ENCODE peak calls at places on chromosome 17, in four cellular contexts. Z is H9, Y is IMR-90, W is neuronal stem cell. M is an unnamed sample.

GRCh38 chr17:80868022-80868609 is 123.5 kb upstream of the CHMP6 start:
- DNase-seq in Z (no peak), Y (no peak), W (no peak), M (no peak)

GRCh38 chr17:6048486-6048885 is 21.7 kb upstream of the WSCD1 start:
- DNase-seq in Z (no peak), Y (no peak), W (no peak), M (no peak)

GRCh38 chr17:57274162-57274561 is 17.8 kb downstream of the MSI2 start:
- DNase-seq in Z (no peak), Y (no peak), W (no peak), M (no peak)

GRCh38 chr17:77145635-77146632 is 5.2 kb downstream of the SEC14L1 start:
- DNase-seq in Z (peak), Y (peak), W (no peak), M (peak)

GRCh38 chr17:57577751-57578607 is 167.1 kb downstream of the CCDC182 start:
- DNase-seq in Z (no peak), Y (peak), W (peak), M (peak)

GRCh38 chr17:2238432-2239169 is 65.0 kb downstream of the SMG6 start:
- DNase-seq in Z (no peak), Y (no peak), W (no peak), M (peak)

GRCh38 chr17:27353469-27354050 is 59.6 kb downstream of the WSB1 start:
- DNase-seq in Z (peak), Y (peak), W (peak), M (peak)

GRCh38 chr17:36879599-36880255 is 57.5 kb upstream of the LHX1 start:
- DNase-seq in Z (no peak), Y (no peak), W (no peak), M (no peak)

GRCh38 chr17:67993998-67994361 is 2.3 kb downstream of the C17orf58 start:
- DNase-seq in Z (no peak), Y (peak), W (no peak), M (peak)

GRCh38 chr17:33073416-33073815 is 81.8 kb downstream of the SPACA3 start:
- DNase-seq in Z (no peak), Y (no peak), W (peak), M (no peak)

GRCh38 chr17:39753514-39754160 is 15.9 kb downstream of the GRB7 start:
- DNase-seq in Z (peak), Y (no peak), W (no peak), M (no peak)

GRCh38 chr17:69810326-69811035 is 264.5 kb upstream of the KCNJ16 start:
- DNase-seq in Z (no peak), Y (no peak), W (no peak), M (no peak)

GRCh38 chr17:27320222-27320560 is 26.3 kb downstream of the WSB1 start:
- DNase-seq in Z (peak), Y (no peak), W (no peak), M (no peak)

GRCh38 chr17:46191332-46192210 is 1.7 kb downstream of the KANSL1 start:
- DNase-seq in Z (peak), Y (no peak), W (peak), M (peak)

GRCh38 chr17:2776589-2777241 is 19.5 kb upstream of the RAP1GAP2 start:
- DNase-seq in Z (peak), Y (no peak), W (peak), M (no peak)

GRCh38 chr17:9817086-9817485 is 4.8 kb downstream of the GSG1L2 start:
- DNase-seq in Z (peak), Y (peak), W (peak), M (peak)

GRCh38 chr17:75531724-75532090 is 6.2 kb downstream of the LLGL2 start:
- DNase-seq in Z (no peak), Y (no peak), W (no peak), M (no peak)

GRCh38 chr17:43917348-43918025 is 10.2 kb upstream of the MPP2 start:
- DNase-seq in Z (peak), Y (peak), W (no peak), M (peak)

GRCh38 chr17:17127730-17128291 is 78.3 kb downstream of the PLD6 start:
- DNase-seq in Z (no peak), Y (peak), W (no peak), M (no peak)

GRCh38 chr17:55480907-55481306 is 30.3 kb downstream of the SMIM36 start:
- DNase-seq in Z (no peak), Y (no peak), W (no peak), M (no peak)

GRCh38 chr17:44402564-44403172 is 13.2 kb upstream of the ITGA2B start:
- DNase-seq in Z (no peak), Y (no peak), W (no peak), M (no peak)

GRCh38 chr17:74042744-74043486 is 160.6 kb upstream of the RPL38 start:
- DNase-seq in Z (no peak), Y (peak), W (no peak), M (peak)

GRCh38 chr17:67386965-67387551 is 10.0 kb downstream of the PITPNC1 start:
- DNase-seq in Z (peak), Y (peak), W (peak), M (peak)

GRCh38 chr17:83187782-83188311 is 108.4 kb downstream of the METRNL start:
- DNase-seq in Z (peak), Y (no peak), W (no peak), M (no peak)

GRCh38 chr17:3879181-3879580 is 13.7 kb downstream of the CAMKK1 start:
- DNase-seq in Z (no peak), Y (peak), W (peak), M (peak)

GRCh38 chr17:37276475-37276874 is 99.3 kb upstream of the C17orf78 start:
- DNase-seq in Z (no peak), Y (peak), W (no peak), M (no peak)

GRCh38 chr17:43444223-43445008 is 39.4 kb upstream of the DHX8 start:
- DNase-seq in Z (no peak), Y (peak), W (no peak), M (peak)

GRCh38 chr17:44345497-44346026 is 460 bp downstream of the GRN start:
- DNase-seq in Z (peak), Y (peak), W (peak), M (peak)

GRCh38 chr17:32819787-32820186 is 57.1 kb downstream of the MYO1D start:
- DNase-seq in Z (no peak), Y (no peak), W (no peak), M (no peak)

GRCh38 chr17:38898812-38899348 is 26.5 kb upstream of the LASP1NB start:
- DNase-seq in Z (no peak), Y (no peak), W (no peak), M (no peak)

GRCh38 chr17:40547785-40548478 is 17.3 kb downstream of the CCR7 start:
- DNase-seq in Z (no peak), Y (no peak), W (no peak), M (no peak)

GRCh38 chr17:691423-691822 is 23.2 kb downstream of the VPS53 start:
- DNase-seq in Z (no peak), Y (peak), W (no peak), M (peak)

GRCh38 chr17:11589706-11590105 is 8.6 kb upstream of the DNAH9 start:
- DNase-seq in Z (peak), Y (no peak), W (no peak), M (no peak)

GRCh38 chr17:56699186-56699895 is 105.8 kb downstream of the NOG start:
- DNase-seq in Z (peak), Y (peak), W (peak), M (peak)

GRCh38 chr17:57215317-57215716 is 41.0 kb upstream of the MSI2 start:
- DNase-seq in Z (no peak), Y (no peak), W (no peak), M (peak)

GRCh38 chr17:28133562-28133970 is 91.1 kb downstream of the NLK start:
- DNase-seq in Z (no peak), Y (peak), W (no peak), M (peak)

GRCh38 chr17:41415833-41416335 is 8.5 kb downstream of the KRT37 start:
- DNase-seq in Z (no peak), Y (peak), W (no peak), M (peak)

GRCh38 chr17:14776791-14777190 is 475.9 kb downstream of the HS3ST3B1 start:
- DNase-seq in Z (no peak), Y (peak), W (no peak), M (no peak)

GRCh38 chr17:78374631-78375274 is 3.7 kb upstream of the PGS1 start:
- DNase-seq in Z (peak), Y (peak), W (peak), M (peak)
- H2AK5ac ChIP-seq in Z (no peak), Y (peak), W (peak), M (peak)

GRCh38 chr17:18225121-18225561 is 294 bp upstream of the LLGL1 start:
- DNase-seq in Z (peak), Y (peak), W (peak), M (peak)

GRCh38 chr17:18227635-18228034 is 2.2 kb downstream of the LLGL1 start:
- DNase-seq in Z (no peak), Y (no peak), W (no peak), M (no peak)

GRCh38 chr17:18228176-18228682 is 2.8 kb downstream of the LLGL1 start:
- DNase-seq in Z (no peak), Y (no peak), W (no peak), M (no peak)

GRCh38 chr17:18225562-18226283 is at the start of gene LLGL1:
- DNase-seq in Z (no peak), Y (no peak), W (no peak), M (peak)

GRCh38 chr17:18226284-18226945 is 980 bp downstream of the LLGL1 start:
- DNase-seq in Z (no peak), Y (peak), W (no peak), M (no peak)
- H3K14ac ChIP-seq in Z (no peak), Y (peak), W (peak), M (no peak)

DNA sequence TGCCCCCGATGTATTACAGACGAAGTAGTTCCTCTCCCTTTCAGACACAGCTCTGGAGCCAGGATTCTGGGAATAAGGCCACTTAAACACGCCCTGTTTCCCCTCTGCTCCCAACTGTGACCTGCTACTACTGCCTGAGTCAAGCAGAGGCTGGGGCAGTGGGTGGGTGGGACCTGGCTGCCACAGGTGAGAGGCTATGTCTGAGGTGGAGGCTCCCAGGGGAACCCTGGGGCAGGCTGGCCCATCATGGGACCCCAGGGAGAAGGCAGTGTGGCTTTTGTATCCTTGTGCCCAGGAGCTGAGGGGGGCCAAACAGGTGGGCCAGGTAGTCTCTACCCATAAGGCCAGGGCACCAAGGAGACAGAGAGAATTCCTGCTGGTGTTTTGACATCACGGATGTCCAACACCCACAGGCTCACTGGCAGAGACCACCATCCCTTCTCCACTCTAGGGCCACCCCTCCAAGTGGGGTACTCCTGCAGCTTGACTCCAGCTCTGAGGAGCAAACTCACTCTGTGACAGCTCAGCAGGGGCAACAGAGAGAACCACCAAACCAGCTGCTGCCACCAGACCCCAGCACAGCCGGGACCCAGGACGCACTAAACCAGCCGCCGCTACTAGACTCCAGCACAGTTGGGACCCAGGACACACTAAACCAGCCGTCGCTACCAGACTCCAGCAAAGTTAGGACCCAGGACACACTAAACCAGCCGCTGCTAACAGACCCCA is 105.3 kb upstream of the SMURF2 start:
- DNase-seq in Z (no peak), Y (no peak), W (no peak), M (no peak)
- H2BK120ac ChIP-seq in Z (no peak), Y (no peak), W (no peak), M (no peak)

GRCh38 chr17:48610282-48611211 is at the start of gene HOXB7:
- DNase-seq in Z (peak), Y (peak), W (no peak), M (peak)
- H2AK5ac ChIP-seq in Z (no peak), Y (peak), W (no peak), M (peak)

M was measured in mesenchymal stem cell.